ENCODE peak calls at places on chromosomes 3 and 15, in nine cellular contexts. B, X, D, H, Z, Y, A, W and L are unnamed samples.

GRCh38 chr3:127171721-127172120 is 21.2 kb upstream of the PRR23E start:
- DNase-seq in B (no peak), X (no peak), D (no peak), H (no peak), Z (no peak), Y (no peak), A (no peak), W (no peak), L (no peak)

GRCh38 chr15:79099692-79100091 is 9.1 kb upstream of the RASGRF1 start:
- DNase-seq in B (no peak), X (no peak), D (no peak), H (no peak), Z (no peak), Y (no peak), A (no peak), W (no peak), L (no peak)

GRCh38 chr3:126338796-126339241 is 18.4 kb downstream of the KLF15 start:
- DNase-seq in B (no peak), X (no peak), D (no peak), H (no peak), Z (peak; percentile 20), Y (no peak), A (no peak), W (peak; percentile 59), L (no peak)

GRCh38 chr3:153768559-153769469 is 352.4 kb upstream of the ARHGEF26 start:
- DNase-seq in B (no peak), X (peak; percentile 17), D (peak; percentile 55), H (peak; percentile 26), Z (no peak), Y (no peak), A (peak; percentile 74), W (peak; percentile 62), L (no peak)

GRCh38 chr15:57213783-57214366 is 162.4 kb upstream of the CGNL1 start:
- DNase-seq in B (no peak), X (no peak), D (peak; percentile 59), H (peak; percentile 48), Z (no peak), Y (no peak), A (peak; percentile 74), W (no peak), L (no peak)

GRCh38 chr3:160810360-160810759 is 54.3 kb downstream of the PPM1L start:
- DNase-seq in B (peak; percentile 38), X (no peak), D (no peak), H (no peak), Z (no peak), Y (peak; percentile 14), A (peak; percentile 62), W (no peak), L (peak; percentile 12)

GRCh38 chr3:44920081-44920480 is 45.7 kb downstream of the TGM4 start:
- DNase-seq in B (no peak), X (no peak), D (no peak), H (no peak), Z (no peak), Y (no peak), A (no peak), W (no peak), L (no peak)

GRCh38 chr3:58588030-58588614 is 10.9 kb upstream of the FAM107A start:
- DNase-seq in B (no peak), X (no peak), D (peak; percentile 34), H (no peak), Z (no peak), Y (no peak), A (peak; percentile 50), W (no peak), L (no peak)

GRCh38 chr3:79032686-79033318 is 735.0 kb downstream of the ROBO1 start:
- DNase-seq in B (no peak), X (no peak), D (peak; percentile 51), H (no peak), Z (no peak), Y (no peak), A (peak; percentile 83), W (no peak), L (no peak)

GRCh38 chr3:40912461-40912860 is 286.8 kb upstream of the CTNNB1 start:
- DNase-seq in B (no peak), X (no peak), D (no peak), H (no peak), Z (no peak), Y (no peak), A (no peak), W (no peak), L (no peak)

GRCh38 chr3:72008226-72008996 is 223.5 kb upstream of the PROK2 start:
- DNase-seq in B (no peak), X (no peak), D (peak; percentile 59), H (peak; percentile 71), Z (no peak), Y (no peak), A (peak; percentile 91), W (no peak), L (no peak)

GRCh38 chr3:106255870-106256248 is 387.0 kb upstream of the CBLB start:
- DNase-seq in B (no peak), X (no peak), D (no peak), H (no peak), Z (no peak), Y (no peak), A (no peak), W (no peak), L (no peak)

GRCh38 chr3:16090013-16090412 is 84.5 kb upstream of the GALNT15 start:
- DNase-seq in B (no peak), X (no peak), D (no peak), H (peak; percentile 97), Z (no peak), Y (no peak), A (peak; percentile 96), W (no peak), L (peak; percentile 94)

GRCh38 chr3:185586644-185586964 is 509 bp downstream of the SENP2 start:
- DNase-seq in B (no peak), X (no peak), D (no peak), H (no peak), Z (no peak), Y (no peak), A (no peak), W (no peak), L (peak; percentile 1)

DNA sequence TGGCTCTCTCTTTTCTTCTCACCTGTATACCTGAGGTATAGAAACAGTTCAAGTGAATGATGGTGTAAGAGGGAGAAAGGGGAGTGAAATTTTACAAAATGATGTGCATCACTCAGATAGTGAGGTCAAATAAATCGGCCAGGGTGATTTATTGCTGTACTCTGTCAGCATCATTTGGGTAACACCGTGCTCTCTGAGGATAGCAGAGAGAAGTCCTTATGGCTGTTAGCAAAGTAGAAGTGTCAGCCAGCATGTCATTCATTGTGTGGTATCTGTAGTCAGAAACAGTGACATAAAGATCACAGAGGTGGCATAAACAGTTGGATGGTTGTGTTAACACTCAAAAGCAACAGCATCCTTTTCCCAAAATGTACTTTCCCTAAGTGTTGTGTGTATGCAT is 53.4 kb downstream of the PSMD6 start:
- DNase-seq in B (no peak), X (no peak), D (no peak), H (no peak), Z (no peak), Y (no peak), A (no peak), W (no peak), L (no peak)
- H3K4me3 ChIP-seq in B (no peak overlapping the region), X (no peak overlapping the region), D (no peak overlapping the region), H (no peak overlapping the region), Z (no peak overlapping the region), Y (no peak overlapping the region), A (no peak overlapping the region), W (peak overlapping the region; percentile 27), L (no peak overlapping the region)

DNA sequence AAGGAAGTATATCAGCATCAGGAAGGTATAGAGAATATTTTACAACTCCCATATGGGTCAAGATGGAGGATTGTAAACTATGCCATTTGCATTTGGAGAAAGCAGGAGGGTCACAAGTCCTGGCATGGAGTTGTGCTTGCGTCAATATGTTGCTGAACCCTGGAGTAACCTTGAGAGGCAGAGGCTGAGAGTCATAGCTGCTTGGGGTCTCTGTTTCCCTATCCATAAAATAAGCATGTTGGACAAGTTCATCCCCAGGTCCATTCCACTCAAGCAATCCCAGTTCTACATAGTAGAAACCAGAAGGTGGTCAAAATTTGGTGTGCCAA is 273.6 kb downstream of the MECOM start:
- DNase-seq in B (no peak), X (no peak), D (no peak), H (no peak), Z (no peak), Y (no peak), A (no peak), W (no peak), L (no peak)
- H3K4me3 ChIP-seq in B (no peak overlapping the region), X (no peak overlapping the region), D (no peak overlapping the region), H (no peak overlapping the region), Z (no peak overlapping the region), Y (no peak overlapping the region), A (no peak overlapping the region), W (no peak overlapping the region), L (no peak overlapping the region)

DNA sequence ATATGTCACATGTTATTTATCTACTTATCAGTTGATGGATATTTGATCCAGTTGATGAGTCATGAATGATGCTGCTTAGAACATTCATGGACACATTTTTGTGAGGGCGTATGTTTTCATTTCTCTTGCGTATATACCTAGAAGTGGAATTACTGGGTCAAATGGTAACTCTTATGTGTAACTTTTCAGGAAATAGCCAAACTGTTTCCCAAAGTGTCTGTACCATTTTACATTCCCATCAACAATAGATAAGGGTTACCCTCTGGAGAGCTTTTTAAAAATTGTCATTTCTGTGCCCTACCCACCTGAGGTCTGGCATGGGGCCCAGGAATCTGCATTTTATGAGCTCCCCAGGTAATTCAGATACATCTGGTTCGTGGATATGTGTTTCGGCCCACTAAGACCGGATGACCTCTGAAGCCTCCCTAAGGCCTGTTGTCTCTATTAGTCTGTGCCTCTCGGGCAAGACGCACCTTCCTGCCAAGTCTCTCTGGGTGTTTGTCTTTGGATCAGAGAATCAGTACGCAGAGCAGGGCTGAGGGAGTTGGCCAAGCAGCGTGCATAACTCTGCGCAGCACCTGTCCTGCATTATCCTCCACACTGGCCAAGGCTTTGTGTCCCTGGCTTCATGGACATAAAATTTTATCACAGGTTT is 180.9 kb downstream of the THSD4 start:
- DNase-seq in B (no peak), X (no peak), D (no peak), H (peak; percentile 84), Z (no peak), Y (no peak), A (peak; percentile 95), W (no peak), L (peak; percentile 84)
- H3K4me3 ChIP-seq in B (no peak overlapping the region), X (no peak overlapping the region), D (no peak overlapping the region), H (no peak overlapping the region), Z (no peak overlapping the region), Y (no peak overlapping the region), A (no peak overlapping the region), W (no peak overlapping the region), L (no peak overlapping the region)

GRCh38 chr15:74265046-74265639 is 29.0 kb downstream of the CCDC33 start:
- DNase-seq in B (peak; percentile 46), X (peak; percentile 38), D (peak; percentile 50), H (no peak), Z (no peak), Y (peak; percentile 32), A (peak; percentile 39), W (no peak), L (no peak)

GRCh38 chr15:74262635-74263034 is 26.5 kb downstream of the CCDC33 start:
- DNase-seq in B (no peak), X (no peak), D (no peak), H (no peak), Z (no peak), Y (no peak), A (no peak), W (no peak), L (no peak)

GRCh38 chr15:74261685-74262084 is 25.6 kb downstream of the CCDC33 start:
- DNase-seq in B (no peak), X (no peak), D (no peak), H (no peak), Z (no peak), Y (no peak), A (no peak), W (peak; percentile 16), L (no peak)

GRCh38 chr15:74264081-74264501 is 28.0 kb downstream of the CCDC33 start:
- DNase-seq in B (no peak), X (no peak), D (no peak), H (no peak), Z (no peak), Y (no peak), A (no peak), W (no peak), L (no peak)

GRCh38 chr15:74263473-74263872 is 27.3 kb downstream of the CCDC33 start:
- DNase-seq in B (no peak), X (no peak), D (peak; percentile 43), H (no peak), Z (no peak), Y (no peak), A (no peak), W (no peak), L (no peak)
- H3K4me3 ChIP-seq in B (no peak overlapping the region), X (no peak overlapping the region), D (no peak overlapping the region), H (no peak overlapping the region), Z (no peak overlapping the region), Y (no peak overlapping the region), A (no peak overlapping the region), W (no peak overlapping the region), L (no peak overlapping the region)